ENCODE peak calls at places on chromosomes 11 and 22, in eight cellular contexts. G is endodermal cell; Y is IMR-90; M is adipocyte; T is effector memory CD4-positive, alpha-beta T cell; S is body of pancreas; F is spleen; A is left lung. Z is an unnamed sample. For H3K4me1 and H3K36me3, the result is how much of the 10 kb centered on the place peaks cover.

GRCh38 chr11:12587333-12587997 is 86.8 kb upstream of the TEAD1 start:
- DNase-seq in G (peak), Y (peak), M (peak), T (no peak), S (no peak), F (no peak), A (no peak), Z (peak)

GRCh38 chr22:44648821-44649566 is 53.0 kb upstream of the PRR5 start:
- DNase-seq in G (no peak), Y (peak), M (peak), T (no peak), S (no peak), F (peak), A (no peak), Z (no peak)

GRCh38 chr11:66326261-66327111 is 9.6 kb upstream of the CD248 start:
- DNase-seq in G (no peak), Y (no peak), M (peak), T (no peak), S (no peak), F (no peak), A (no peak), Z (peak)

GRCh38 chr22:40678493-40679248 is 613 bp upstream of the MCHR1 start:
- DNase-seq in G (no peak), Y (no peak), M (no peak), T (no peak), S (no peak), F (no peak), A (no peak), Z (no peak)

GRCh38 chr11:45683285-45684058 is 18.1 kb upstream of the CHST1 start:
- DNase-seq in G (no peak), Y (no peak), M (no peak), T (no peak), S (no peak), F (peak), A (no peak), Z (no peak)

GRCh38 chr11:2528301-2529050 is 83.7 kb downstream of the KCNQ1 start:
- DNase-seq in G (peak), Y (no peak), M (no peak), T (no peak), S (peak), F (peak), A (peak), Z (peak)

GRCh38 chr11:124834526-124835190 is 30.6 kb upstream of the ROBO3 start:
- DNase-seq in G (no peak), Y (no peak), M (no peak), T (no peak), S (no peak), F (no peak), A (no peak), Z (peak)

GRCh38 chr11:108592591-108593213 is 866 bp downstream of the EXPH5 start:
- DNase-seq in G (peak), Y (no peak), M (peak), T (no peak), S (peak), F (peak), A (no peak), Z (peak)

GRCh38 chr22:47539374-47539773 is 776.9 kb downstream of the TBC1D22A start:
- DNase-seq in G (no peak), Y (no peak), M (no peak), T (no peak), S (no peak), F (no peak), A (no peak), Z (no peak)

GRCh38 chr22:33909075-33909458 is 11.2 kb downstream of the LARGE1 start:
- DNase-seq in G (no peak), Y (peak), M (peak), T (no peak), S (no peak), F (no peak), A (no peak), Z (no peak)

GRCh38 chr22:43883012-43883661 is 8.7 kb downstream of the PNPLA5 start:
- DNase-seq in G (peak), Y (peak), M (peak), T (peak), S (peak), F (peak), A (peak), Z (peak)

GRCh38 chr22:32615874-32616564 is 141.4 kb downstream of the FBXO7 start:
- DNase-seq in G (peak), Y (no peak), M (no peak), T (no peak), S (no peak), F (peak), A (no peak), Z (no peak)

GRCh38 chr11:20024172-20024935 is 135.9 kb downstream of the DBX1 start:
- DNase-seq in G (peak), Y (no peak), M (no peak), T (no peak), S (no peak), F (no peak), A (no peak), Z (no peak)
- H3K4me1 ChIP-seq in G (under half), Y (under half), M (under half), T (under half), S (half or more), F (under half), A (under half), Z (under half)

DNA sequence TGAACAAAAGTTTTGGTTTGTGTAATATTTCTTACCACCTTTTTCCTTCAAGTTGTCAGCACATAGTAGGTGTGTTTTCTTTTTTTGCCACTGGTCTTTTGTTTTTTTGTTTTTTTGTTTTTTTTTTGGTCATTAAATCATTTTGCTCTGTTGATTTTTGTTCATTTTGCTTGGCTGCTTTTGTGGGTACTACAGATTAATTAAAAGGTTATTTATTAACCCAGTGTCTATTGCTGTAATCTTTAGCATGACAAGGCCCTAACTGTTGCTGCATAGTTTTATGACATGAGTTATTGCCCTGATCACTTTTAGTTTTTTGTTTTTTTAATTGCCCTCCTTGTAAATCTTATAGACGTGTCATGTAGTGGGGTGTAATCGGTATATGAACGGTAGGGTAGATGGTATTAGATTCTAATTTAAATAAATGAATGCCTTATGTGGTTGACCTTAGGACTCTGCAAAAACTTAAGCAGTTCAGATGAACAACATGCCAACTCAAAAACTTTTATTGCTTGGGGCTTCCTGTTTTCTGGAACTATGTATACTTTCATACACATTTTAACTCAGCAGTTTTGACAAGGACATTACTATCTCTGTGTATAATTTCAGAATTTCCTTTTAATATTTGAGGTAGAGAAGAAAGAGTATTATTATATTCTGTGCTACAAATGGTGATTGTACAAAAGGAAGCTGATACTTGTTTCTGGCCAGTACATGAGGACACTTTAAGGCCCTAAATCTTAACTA is 7.9 kb downstream of the EWSR1 start:
- DNase-seq in G (no peak), Y (no peak), M (no peak), T (no peak), S (no peak), F (no peak), A (no peak), Z (peak)
- H3K36me3 ChIP-seq in G (half or more), Y (half or more), M (half or more), T (half or more), S (under half), F (half or more), A (half or more), Z (under half)

GRCh38 chr11:1151366-1152315 is 6.1 kb upstream of the MUC5AC start:
- DNase-seq in G (no peak), Y (no peak), M (no peak), T (no peak), S (no peak), F (peak), A (no peak), Z (no peak)

GRCh38 chr11:1152316-1153104 is 5.2 kb upstream of the MUC5AC start:
- DNase-seq in G (no peak), Y (peak), M (no peak), T (no peak), S (no peak), F (peak), A (peak), Z (no peak)

GRCh38 chr11:1155274-1155693 is 2.5 kb upstream of the MUC5AC start:
- DNase-seq in G (no peak), Y (peak), M (no peak), T (no peak), S (no peak), F (no peak), A (no peak), Z (no peak)

GRCh38 chr11:1153951-1154487 is 3.7 kb upstream of the MUC5AC start:
- DNase-seq in G (peak), Y (peak), M (peak), T (no peak), S (peak), F (peak), A (peak), Z (peak)

DNA sequence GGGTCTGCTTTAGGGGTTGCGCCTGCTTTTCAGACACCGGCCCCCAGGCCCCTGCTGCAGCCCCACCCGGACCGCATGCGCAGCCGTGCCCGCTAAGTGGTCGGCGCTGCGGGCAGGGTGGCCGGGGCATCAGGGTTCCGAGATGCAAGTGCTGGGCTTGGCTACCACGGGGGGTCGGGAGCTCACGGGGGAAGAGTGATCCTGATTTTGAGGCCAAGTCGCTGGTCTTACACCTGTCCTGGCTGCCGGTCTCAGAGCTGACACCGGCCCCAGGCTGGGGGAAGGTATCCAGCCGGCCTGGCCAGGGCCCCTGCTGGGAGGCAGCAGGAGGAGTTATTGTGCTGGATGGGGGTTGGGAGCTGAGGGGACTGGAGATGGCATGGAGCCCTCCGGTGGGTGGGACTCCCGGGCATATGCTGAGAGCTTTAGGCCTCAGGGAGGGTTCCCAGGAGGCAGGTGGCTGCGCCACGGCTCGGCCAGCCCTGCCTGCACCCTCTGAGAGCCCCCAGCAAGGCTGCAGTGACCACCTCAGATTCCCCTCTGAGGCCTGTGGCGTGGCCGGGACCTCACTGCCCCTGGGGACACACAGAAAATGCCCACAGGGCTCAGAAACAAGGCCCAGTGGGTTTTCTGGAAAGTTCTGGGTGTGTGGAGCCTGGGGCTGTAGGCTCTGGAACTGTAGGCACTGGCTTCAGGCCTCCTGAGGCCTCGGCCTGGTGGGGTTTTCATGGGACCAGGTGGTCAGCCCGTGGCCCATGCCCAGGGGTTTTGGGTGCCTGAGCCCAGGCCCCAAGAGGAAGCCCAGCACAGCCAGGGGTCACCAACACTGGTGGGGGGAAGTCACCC is 4.4 kb upstream of the MUC5AC start:
- DNase-seq in G (peak), Y (no peak), M (no peak), T (no peak), S (no peak), F (no peak), A (no peak), Z (no peak)
- H3K4me1 ChIP-seq in G (under half), Y (under half), M (under half), T (under half), S (under half), F (under half), A (under half), Z (under half)

GRCh38 chr11:62148271-62148980 is 24.6 kb downstream of the INCENP start:
- DNase-seq in G (peak), Y (no peak), M (no peak), T (no peak), S (no peak), F (peak), A (no peak), Z (no peak)

GRCh38 chr11:62150887-62151736 is 27.3 kb downstream of the INCENP start:
- DNase-seq in G (peak), Y (no peak), M (no peak), T (no peak), S (no peak), F (peak), A (no peak), Z (no peak)

GRCh38 chr11:62151737-62152102 is 27.9 kb downstream of the INCENP start:
- DNase-seq in G (peak), Y (no peak), M (no peak), T (no peak), S (no peak), F (peak), A (no peak), Z (no peak)

GRCh38 chr11:62152245-62153086 is 28.7 kb downstream of the INCENP start:
- DNase-seq in G (peak), Y (no peak), M (no peak), T (no peak), S (no peak), F (peak), A (no peak), Z (no peak)

DNA sequence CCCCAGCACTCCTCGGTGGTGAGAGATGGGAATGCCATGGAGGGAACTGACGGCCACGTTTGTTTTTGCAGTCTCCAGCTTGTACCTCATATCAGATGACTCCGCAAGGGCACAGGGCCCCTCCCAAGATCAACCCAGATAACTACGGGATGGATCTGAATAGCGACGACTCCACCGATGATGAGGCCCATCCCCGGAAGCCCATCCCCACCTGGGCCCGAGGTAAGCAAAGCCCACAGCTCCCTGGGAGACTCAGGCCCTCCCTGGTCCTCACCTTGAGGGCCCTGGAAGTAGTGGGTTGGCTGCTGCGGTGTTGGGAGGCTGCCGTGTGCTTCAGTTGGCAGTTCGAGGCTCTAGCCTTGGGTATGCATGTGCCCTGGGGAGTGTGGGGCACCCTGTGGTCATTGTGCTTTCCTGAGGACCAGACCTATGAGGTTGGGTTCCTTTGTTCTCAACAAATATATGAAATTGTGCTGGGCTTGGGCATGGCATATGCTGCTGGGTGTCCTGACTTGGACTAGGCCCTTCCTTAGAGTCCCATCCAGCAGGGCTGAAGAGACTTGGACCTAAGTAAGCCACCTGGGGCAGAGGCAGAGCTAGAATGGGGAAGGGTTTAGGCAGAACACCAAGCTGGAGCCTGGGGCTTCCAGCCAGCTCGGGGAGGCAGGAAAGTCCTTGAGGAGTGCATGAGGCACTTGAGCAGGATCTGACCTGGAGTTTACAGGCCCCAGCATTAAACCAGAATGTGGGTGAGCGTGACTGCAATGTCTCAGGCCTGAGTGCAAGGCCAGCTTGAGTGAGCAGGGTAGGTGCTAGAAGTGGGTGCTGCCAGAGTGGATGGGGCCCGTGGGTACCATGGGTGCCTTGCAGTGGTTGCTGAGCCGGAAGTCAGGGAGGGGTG is 26.4 kb downstream of the INCENP start:
- DNase-seq in G (peak), Y (no peak), M (no peak), T (no peak), S (no peak), F (peak), A (no peak), Z (no peak)
- H3K36me3 ChIP-seq in G (under half), Y (half or more), M (under half), T (half or more), S (under half), F (half or more), A (half or more), Z (under half)

GRCh38 chr11:120188371-120188770 is 22.5 kb upstream of the OAF start:
- DNase-seq in G (no peak), Y (no peak), M (no peak), T (no peak), S (no peak), F (peak), A (no peak), Z (no peak)
- H3K4me1 ChIP-seq in G (under half), Y (under half), M (under half), T (under half), S (half or more), F (under half), A (under half), Z (under half)

GRCh38 chr22:20571531-20572007 is 64.2 kb downstream of the MED15 start:
- DNase-seq in G (peak), Y (no peak), M (peak), T (peak), S (peak), F (peak), A (no peak), Z (peak)

GRCh38 chr22:20573176-20573829 is 65.9 kb downstream of the MED15 start:
- DNase-seq in G (no peak), Y (peak), M (no peak), T (no peak), S (no peak), F (peak), A (no peak), Z (no peak)

GRCh38 chr22:20569059-20570058 is 61.9 kb downstream of the MED15 start:
- DNase-seq in G (no peak), Y (peak), M (peak), T (peak), S (peak), F (peak), A (peak), Z (peak)

GRCh38 chr22:20572132-20572802 is 64.9 kb downstream of the MED15 start:
- DNase-seq in G (no peak), Y (no peak), M (no peak), T (no peak), S (no peak), F (peak), A (no peak), Z (no peak)

GRCh38 chr22:20571078-20571503 is 63.7 kb downstream of the MED15 start:
- DNase-seq in G (no peak), Y (no peak), M (no peak), T (no peak), S (no peak), F (peak), A (no peak), Z (no peak)
- H3K36me3 ChIP-seq in G (half or more), Y (half or more), M (half or more), T (under half), S (under half), F (half or more), A (half or more), Z (under half)

GRCh38 chr22:18060646-18061620 is 16.9 kb upstream of the PEX26 start:
- DNase-seq in G (no peak), Y (peak), M (peak), T (no peak), S (peak), F (peak), A (no peak), Z (peak)
- H3K4me1 ChIP-seq in G (under half), Y (under half), M (under half), T (under half), S (half or more), F (under half), A (under half), Z (under half)

GRCh38 chr11:43690929-43691328 is 10.4 kb downstream of the HSD17B12 start:
- DNase-seq in G (no peak), Y (no peak), M (no peak), T (no peak), S (no peak), F (no peak), A (no peak), Z (no peak)

GRCh38 chr11:43685483-43685882 is 4.9 kb downstream of the HSD17B12 start:
- DNase-seq in G (no peak), Y (no peak), M (no peak), T (no peak), S (no peak), F (no peak), A (no peak), Z (no peak)

GRCh38 chr11:43686207-43686606 is 5.7 kb downstream of the HSD17B12 start:
- DNase-seq in G (no peak), Y (no peak), M (no peak), T (no peak), S (no peak), F (no peak), A (no peak), Z (no peak)

GRCh38 chr11:43689167-43689566 is 8.6 kb downstream of the HSD17B12 start:
- DNase-seq in G (no peak), Y (no peak), M (no peak), T (no peak), S (no peak), F (no peak), A (no peak), Z (no peak)

DNA sequence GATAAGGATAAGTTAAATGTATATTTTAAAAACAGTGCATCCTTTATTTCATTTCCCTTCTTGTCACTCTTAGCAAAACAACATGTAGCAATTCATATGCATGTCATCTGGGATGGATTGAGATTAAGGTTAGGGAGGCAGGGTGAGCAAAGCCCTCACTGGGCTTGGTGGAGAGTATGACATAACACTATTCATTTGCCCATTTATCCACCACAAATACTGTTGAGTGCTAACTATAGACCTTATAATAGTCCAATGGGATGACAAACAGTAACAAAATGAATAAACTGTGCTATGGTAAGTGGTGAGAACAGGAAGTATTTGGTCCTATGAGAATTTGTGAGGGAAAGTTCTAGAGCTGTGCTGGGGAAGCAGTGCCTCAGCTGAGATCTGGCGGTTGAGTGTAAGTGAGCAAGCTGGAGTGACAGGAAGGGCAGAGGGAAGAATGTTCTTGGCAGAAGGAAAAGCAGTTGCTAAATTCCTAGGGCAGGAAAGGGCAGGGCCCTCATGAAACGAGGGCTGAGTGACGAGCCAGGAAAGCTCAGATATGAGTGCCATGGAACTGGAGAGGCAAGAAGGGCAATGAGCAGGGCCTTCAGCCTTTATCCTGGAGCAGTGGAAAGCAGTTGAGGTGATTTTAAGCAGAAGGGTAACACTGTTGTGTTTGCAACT is 6.7 kb downstream of the HSD17B12 start:
- DNase-seq in G (peak), Y (peak), M (peak), T (no peak), S (no peak), F (no peak), A (peak), Z (no peak)
- H3K36me3 ChIP-seq in G (under half), Y (under half), M (under half), T (under half), S (under half), F (under half), A (under half), Z (under half)